ENCODE peak calls at places on chromosome 20, in four cellular contexts. One of them, this sample, is unnamed.

GRCh38 chr20:57594092-57594911 is 25.9 kb downstream of the ZBP1 start:
- DNase-seq in K562: peak; percentile 85
- DNase-seq in GM23338: peak; percentile 78
- DNase-seq in prostate gland: no peak
- DNase-seq in this sample: peak; percentile 88

GRCh38 chr20:56731041-56731440 is 101.9 kb downstream of the TFAP2C start:
- DNase-seq in K562: no peak
- DNase-seq in GM23338: no peak
- DNase-seq in prostate gland: no peak
- DNase-seq in this sample: no peak

GRCh38 chr20:32582659-32583580 is 2.2 kb downstream of the NOL4L start:
- DNase-seq in K562: peak; percentile 70
- DNase-seq in GM23338: peak; percentile 82
- DNase-seq in prostate gland: no peak
- DNase-seq in this sample: peak; percentile 81

GRCh38 chr20:63896136-63896890 is 1.4 kb downstream of the DNAJC5 start:
- DNase-seq in K562: no peak
- DNase-seq in GM23338: peak; percentile 26
- DNase-seq in prostate gland: no peak
- DNase-seq in this sample: peak; percentile 89

GRCh38 chr20:663315-664090 is 10.5 kb upstream of the SRXN1 start:
- DNase-seq in K562: no peak
- DNase-seq in GM23338: peak; percentile 88
- DNase-seq in prostate gland: no peak
- DNase-seq in this sample: peak; percentile 70

GRCh38 chr20:15760217-15760567 is 813.1 kb downstream of the KIF16B start:
- DNase-seq in K562: no peak
- DNase-seq in GM23338: no peak
- DNase-seq in prostate gland: no peak
- DNase-seq in this sample: no peak

GRCh38 chr20:53210041-53210440 is 237.9 kb downstream of the TSHZ2 start:
- DNase-seq in K562: no peak
- DNase-seq in GM23338: no peak
- DNase-seq in prostate gland: no peak
- DNase-seq in this sample: no peak

GRCh38 chr20:47298624-47299023 is 57.9 kb downstream of the ZMYND8 start:
- DNase-seq in K562: no peak
- DNase-seq in GM23338: no peak
- DNase-seq in prostate gland: no peak
- DNase-seq in this sample: no peak

GRCh38 chr20:51238675-51239305 is 215.9 kb upstream of the KCNG1 start:
- DNase-seq in K562: no peak
- DNase-seq in GM23338: no peak
- DNase-seq in prostate gland: no peak
- DNase-seq in this sample: no peak

GRCh38 chr20:59678286-59678685 is 73.9 kb downstream of the PHACTR3 start:
- DNase-seq in K562: no peak
- DNase-seq in GM23338: no peak
- DNase-seq in prostate gland: no peak
- DNase-seq in this sample: no peak

GRCh38 chr20:37285664-37286374 is 3.6 kb upstream of the MANBAL start:
- DNase-seq in K562: no peak
- DNase-seq in GM23338: no peak
- DNase-seq in prostate gland: no peak
- DNase-seq in this sample: no peak

GRCh38 chr20:46214831-46215488 is 93.3 kb downstream of the CDH22 start:
- DNase-seq in K562: no peak
- DNase-seq in GM23338: no peak
- DNase-seq in prostate gland: no peak
- DNase-seq in this sample: no peak

GRCh38 chr20:53723621-53724020 is 130.0 kb upstream of the ZNF217 start:
- DNase-seq in K562: no peak
- DNase-seq in GM23338: no peak
- DNase-seq in prostate gland: no peak
- DNase-seq in this sample: no peak

GRCh38 chr20:50403565-50404418 is 106.4 kb upstream of the PTPN1 start:
- DNase-seq in K562: no peak
- DNase-seq in GM23338: no peak
- DNase-seq in prostate gland: no peak
- DNase-seq in this sample: no peak

GRCh38 chr20:57650266-57650665 is 30.0 kb upstream of the ZBP1 start:
- DNase-seq in K562: no peak
- DNase-seq in GM23338: no peak
- DNase-seq in prostate gland: peak; percentile 4
- DNase-seq in this sample: peak; percentile 54

GRCh38 chr20:38208088-38208487 is 43.0 kb upstream of the TGM2 start:
- DNase-seq in K562: no peak
- DNase-seq in GM23338: no peak
- DNase-seq in prostate gland: no peak
- DNase-seq in this sample: peak; percentile 3

GRCh38 chr20:38290829-38291581 is 13.0 kb upstream of the BPI start:
- DNase-seq in K562: peak; percentile 38
- DNase-seq in GM23338: peak; percentile 92
- DNase-seq in prostate gland: no peak
- DNase-seq in this sample: no peak

GRCh38 chr20:53829706-53830521 is 236.3 kb upstream of the ZNF217 start:
- DNase-seq in K562: no peak
- DNase-seq in GM23338: no peak
- DNase-seq in prostate gland: no peak
- DNase-seq in this sample: no peak

GRCh38 chr20:40956503-40956902 is 72.1 kb upstream of the TOP1 start:
- DNase-seq in K562: no peak
- DNase-seq in GM23338: no peak
- DNase-seq in prostate gland: no peak
- DNase-seq in this sample: no peak

GRCh38 chr20:58892126-58892931 is 39.8 kb downstream of the GNAS start:
- DNase-seq in K562: peak; percentile 79
- DNase-seq in GM23338: peak; percentile 78
- DNase-seq in prostate gland: peak; percentile 71
- DNase-seq in this sample: peak; percentile 93

GRCh38 chr20:43040427-43040826 is 149.3 kb downstream of the PTPRT start:
- DNase-seq in K562: peak; percentile 28
- DNase-seq in GM23338: peak; percentile 1
- DNase-seq in prostate gland: no peak
- DNase-seq in this sample: no peak

GRCh38 chr20:57609086-57609841 is 11.0 kb downstream of the ZBP1 start:
- DNase-seq in K562: no peak
- DNase-seq in GM23338: no peak
- DNase-seq in prostate gland: no peak
- DNase-seq in this sample: peak; percentile 69

GRCh38 chr20:53887973-53888372 is 182.4 kb downstream of the BCAS1 start:
- DNase-seq in K562: no peak
- DNase-seq in GM23338: no peak
- DNase-seq in prostate gland: no peak
- DNase-seq in this sample: no peak

GRCh38 chr20:31693987-31694661 is 28.5 kb downstream of the BCL2L1 start:
- DNase-seq in K562: no peak
- DNase-seq in GM23338: peak; percentile 46
- DNase-seq in prostate gland: no peak
- DNase-seq in this sample: no peak

GRCh38 chr20:50366270-50367103 is 143.7 kb upstream of the PTPN1 start:
- DNase-seq in K562: no peak
- DNase-seq in GM23338: no peak
- DNase-seq in prostate gland: peak; percentile 70
- DNase-seq in this sample: no peak

GRCh38 chr20:62263396-62263795 is 25.1 kb downstream of the OSBPL2 start:
- DNase-seq in K562: no peak
- DNase-seq in GM23338: no peak
- DNase-seq in prostate gland: no peak
- DNase-seq in this sample: no peak

GRCh38 chr20:58851221-58851968 is 693 bp upstream of the GNAS-AS1 start:
- DNase-seq in K562: no peak
- DNase-seq in GM23338: peak; percentile 71
- DNase-seq in prostate gland: no peak
- DNase-seq in this sample: no peak

GRCh38 chr20:11652128-11652527 is 265.6 kb upstream of the BTBD3 start:
- DNase-seq in K562: no peak
- DNase-seq in GM23338: no peak
- DNase-seq in prostate gland: no peak
- DNase-seq in this sample: no peak

GRCh38 chr20:62344782-62345181 is 22.3 kb downstream of the LAMA5 start:
- DNase-seq in K562: no peak
- DNase-seq in GM23338: no peak
- DNase-seq in prostate gland: no peak
- DNase-seq in this sample: no peak

GRCh38 chr20:62496525-62497218 is 20.9 kb upstream of the GATA5 start:
- DNase-seq in K562: peak; percentile 81
- DNase-seq in GM23338: peak; percentile 87
- DNase-seq in prostate gland: no peak
- DNase-seq in this sample: no peak

GRCh38 chr20:10670521-10671220 is 3.1 kb downstream of the JAG1 start:
- DNase-seq in K562: no peak
- DNase-seq in GM23338: no peak
- DNase-seq in prostate gland: no peak
- DNase-seq in this sample: no peak

GRCh38 chr20:48776306-48776705 is 51.5 kb downstream of the PREX1 start:
- DNase-seq in K562: no peak
- DNase-seq in GM23338: no peak
- DNase-seq in prostate gland: no peak
- DNase-seq in this sample: peak; percentile 75
- H3K4me1 ChIP-seq in K562: peaks cover under 1% of the 10 kb centered on the region
- H3K4me1 ChIP-seq in GM23338: no peaks in the 10 kb centered on the region
- H3K4me1 ChIP-seq in prostate gland: no peaks in the 10 kb centered on the region
- H3K4me1 ChIP-seq in this sample: peaks cover 100% of the 10 kb centered on the region

GRCh38 chr20:44641305-44641704 is 10.2 kb downstream of the ADA start:
- DNase-seq in K562: no peak
- DNase-seq in GM23338: no peak
- DNase-seq in prostate gland: no peak
- DNase-seq in this sample: no peak

GRCh38 chr20:44643596-44644383 is 7.7 kb downstream of the ADA start:
- DNase-seq in K562: no peak
- DNase-seq in GM23338: peak; percentile 54
- DNase-seq in prostate gland: no peak
- DNase-seq in this sample: peak; percentile 84

GRCh38 chr20:44640522-44640921 is 11.0 kb downstream of the ADA start:
- DNase-seq in K562: no peak
- DNase-seq in GM23338: no peak
- DNase-seq in prostate gland: no peak
- DNase-seq in this sample: no peak

GRCh38 chr20:44643154-44643519 is 8.4 kb downstream of the ADA start:
- DNase-seq in K562: no peak
- DNase-seq in GM23338: no peak
- DNase-seq in prostate gland: no peak
- DNase-seq in this sample: no peak

DNA sequence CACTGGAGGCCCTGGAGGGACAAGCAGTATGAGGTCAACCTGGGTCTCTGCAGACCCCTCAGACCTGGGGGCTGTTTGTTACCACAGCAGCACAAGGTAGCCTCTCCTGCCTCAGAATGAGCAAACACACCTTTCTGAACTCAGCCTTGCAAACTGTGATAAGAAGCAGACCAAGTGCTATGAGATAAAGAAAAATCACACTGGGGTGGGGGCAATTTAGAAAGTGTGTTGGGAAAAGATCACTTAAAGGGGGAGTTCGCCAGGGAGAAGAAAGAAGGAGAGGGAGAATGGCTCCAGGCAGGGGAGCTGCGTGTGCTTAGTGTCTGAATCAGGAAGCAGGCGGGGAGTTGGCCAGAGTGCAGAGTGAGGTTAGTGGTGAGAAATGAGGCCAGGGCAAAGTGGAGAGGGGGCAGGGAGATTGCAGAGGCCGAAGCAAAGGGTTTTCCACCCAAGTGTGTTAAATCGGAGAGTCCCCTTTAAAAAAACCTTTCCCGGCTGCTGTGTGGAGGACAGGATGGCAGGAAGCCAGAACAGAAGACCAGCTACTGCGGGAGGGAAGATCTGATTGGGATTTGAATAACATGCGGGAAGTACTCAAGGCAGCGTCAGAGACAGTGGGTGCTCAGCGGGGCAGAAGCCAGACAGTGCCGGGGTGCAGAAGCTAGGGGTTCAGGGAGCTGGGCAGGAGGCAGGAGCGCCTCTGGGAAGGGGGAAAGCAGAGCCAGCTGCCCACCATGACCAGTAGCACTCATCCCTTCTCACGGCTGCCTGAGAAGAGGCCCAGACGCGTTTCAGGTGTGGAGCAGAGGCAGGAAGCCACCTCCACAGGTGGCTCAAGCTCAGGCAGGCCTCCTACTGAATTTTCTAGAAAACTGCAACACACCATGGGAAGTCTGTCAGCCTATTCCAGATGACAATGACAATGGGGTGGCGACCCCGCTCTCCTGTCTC is 9.0 kb downstream of the ADA start:
- DNase-seq in K562: peak; percentile 65
- DNase-seq in GM23338: peak; percentile 75
- DNase-seq in prostate gland: peak; percentile 21
- DNase-seq in this sample: peak; percentile 83
- TF ChIP-seq POLR2AphosphoS5 in K562: no peak
- TF ChIP-seq POLR2AphosphoS5 in GM23338: no peak
- TF ChIP-seq POLR2AphosphoS5 in prostate gland: no peak
- TF ChIP-seq POLR2AphosphoS5 in this sample: peak; percentile 53

GRCh38 chr20:35576816-35577215 is 34.9 kb downstream of the ERGIC3 start:
- DNase-seq in K562: no peak
- DNase-seq in GM23338: no peak
- DNase-seq in prostate gland: no peak
- DNase-seq in this sample: no peak
- H3K4me1 ChIP-seq in K562: no peaks in the 10 kb centered on the region
- H3K4me1 ChIP-seq in GM23338: no peaks in the 10 kb centered on the region
- H3K4me1 ChIP-seq in prostate gland: no peaks in the 10 kb centered on the region
- H3K4me1 ChIP-seq in this sample: no peaks in the 10 kb centered on the region

GRCh38 chr20:44405785-44406571 is 50.5 kb downstream of the HNF4A start:
- DNase-seq in K562: no peak
- DNase-seq in GM23338: no peak
- DNase-seq in prostate gland: no peak
- DNase-seq in this sample: no peak
- TF ChIP-seq POLR2AphosphoS5 in K562: no peak
- TF ChIP-seq POLR2AphosphoS5 in GM23338: no peak
- TF ChIP-seq POLR2AphosphoS5 in prostate gland: no peak
- TF ChIP-seq POLR2AphosphoS5 in this sample: no peak

DNA sequence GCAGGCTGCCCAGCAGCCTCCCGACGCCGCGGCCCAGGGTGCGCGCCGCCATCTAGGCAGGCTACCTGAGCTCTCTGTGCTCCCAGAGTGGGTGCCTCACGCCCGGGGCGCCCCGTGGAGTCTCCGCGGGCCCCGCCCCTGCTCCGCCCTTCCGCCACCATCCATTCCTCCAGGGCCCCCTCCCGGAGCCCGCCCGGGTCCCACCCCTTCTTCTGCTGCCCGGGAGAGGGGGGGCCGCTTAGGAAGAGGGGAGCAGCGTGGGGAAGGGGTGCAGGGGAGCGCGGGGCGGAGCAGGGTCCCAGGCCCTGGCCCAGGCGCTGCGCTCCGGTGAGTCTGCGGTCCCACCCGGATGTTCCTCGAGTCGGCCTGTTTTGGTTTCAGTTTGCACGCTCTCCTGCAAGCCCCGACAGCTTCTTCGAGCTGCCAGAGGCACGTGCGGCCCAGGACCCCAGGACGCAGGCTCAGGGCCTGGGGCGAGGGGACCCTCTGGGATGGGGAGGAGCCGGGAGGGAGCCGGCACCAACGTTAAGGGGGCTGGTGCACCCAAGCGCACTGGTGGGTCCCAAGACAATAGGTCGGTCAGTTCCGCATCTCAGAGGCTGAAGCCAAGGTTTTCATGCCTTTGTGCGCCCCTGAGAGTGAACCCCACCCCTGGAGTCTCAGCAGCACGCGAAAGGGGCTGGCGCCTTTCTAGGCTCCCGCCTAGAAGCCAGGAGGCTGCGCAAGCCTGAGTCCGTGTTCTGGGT is at the start of gene ACSS1:
- DNase-seq in K562: peak; percentile 62
- DNase-seq in GM23338: peak; percentile 74
- DNase-seq in prostate gland: peak; percentile 71
- DNase-seq in this sample: peak; percentile 96
- H3K4me1 ChIP-seq in K562: peaks cover 7% of the 10 kb centered on the region
- H3K4me1 ChIP-seq in GM23338: peaks cover 4% of the 10 kb centered on the region
- H3K4me1 ChIP-seq in prostate gland: peaks cover 17% of the 10 kb centered on the region
- H3K4me1 ChIP-seq in this sample: peaks cover 39% of the 10 kb centered on the region